ENCODE peak calls at places on chromosomes 7 and 10, in four cellular contexts. N, S, Y and J are unnamed samples.

GRCh38 chr10:52517017-52517416 is 202.9 kb downstream of the DKK1 start:
- DNase-seq in N (peak; percentile 17), S (no peak), Y (no peak), J (no peak)

GRCh38 chr10:103804866-103805265 is 50.5 kb downstream of the SH3PXD2A start:
- DNase-seq in S (no peak), Y (no peak), N (no peak), J (no peak)

GRCh38 chr7:121026577-121027111 is 38.1 kb downstream of the CPED1 start:
- DNase-seq in S (no peak), Y (no peak), N (no peak), J (no peak)

GRCh38 chr10:14748471-14748870 is 26.2 kb downstream of the FAM107B start:
- DNase-seq in S (no peak), N (peak; percentile 15), Y (no peak), J (no peak)

GRCh38 chr7:151018421-151019129 is 5.7 kb downstream of the ATG9B start:
- DNase-seq in Y (no peak), N (no peak), S (no peak), J (no peak)

GRCh38 chr10:127694580-127695193 is 42.3 kb upstream of the FOXI2 start:
- DNase-seq in S (no peak), Y (no peak), N (no peak), J (no peak)

GRCh38 chr7:113880467-113881040 is 38.3 kb downstream of the PPP1R3A start:
- DNase-seq in Y (no peak), S (no peak), N (no peak), J (no peak)

GRCh38 chr7:128705891-128706333 is 33.2 kb upstream of the CALU start:
- DNase-seq in Y (no peak), S (no peak), N (no peak), J (no peak)

GRCh38 chr7:46568420-46569116 is 647.5 kb upstream of the IGFBP3 start:
- DNase-seq in S (no peak), N (no peak), Y (no peak), J (peak; percentile 35)

GRCh38 chr10:44788820-44789167 is 122.3 kb upstream of the TMEM72 start:
- DNase-seq in N (no peak), S (no peak), Y (no peak), J (no peak)

GRCh38 chr10:48243487-48243886 is 31.0 kb downstream of the FRMPD2 start:
- DNase-seq in S (no peak), Y (no peak), N (no peak), J (no peak)

GRCh38 chr7:16167531-16167930 is 253.8 kb downstream of the CRPPA start:
- DNase-seq in S (no peak), Y (no peak), N (no peak), J (no peak)

GRCh38 chr10:105070249-105070648 is 429.2 kb downstream of the SORCS3 start:
- DNase-seq in N (no peak), Y (no peak), S (no peak), J (no peak)

GRCh38 chr10:72088879-72089585 is 681 bp upstream of the SPOCK2 start:
- DNase-seq in Y (no peak), N (peak; percentile 60), S (no peak), J (no peak)

GRCh38 chr10:117170244-117170643 is 27.0 kb upstream of the KCNK18 start:
- DNase-seq in S (no peak), N (no peak), Y (no peak), J (no peak)

GRCh38 chr10:8049874-8050560 is 4.5 kb upstream of the GATA3 start:
- DNase-seq in S (peak; percentile 67), N (no peak), Y (no peak), J (no peak)

GRCh38 chr7:154868901-154869300 is 134.0 kb downstream of the PAXIP1 start:
- DNase-seq in N (no peak), S (no peak), Y (no peak), J (no peak)

DNA sequence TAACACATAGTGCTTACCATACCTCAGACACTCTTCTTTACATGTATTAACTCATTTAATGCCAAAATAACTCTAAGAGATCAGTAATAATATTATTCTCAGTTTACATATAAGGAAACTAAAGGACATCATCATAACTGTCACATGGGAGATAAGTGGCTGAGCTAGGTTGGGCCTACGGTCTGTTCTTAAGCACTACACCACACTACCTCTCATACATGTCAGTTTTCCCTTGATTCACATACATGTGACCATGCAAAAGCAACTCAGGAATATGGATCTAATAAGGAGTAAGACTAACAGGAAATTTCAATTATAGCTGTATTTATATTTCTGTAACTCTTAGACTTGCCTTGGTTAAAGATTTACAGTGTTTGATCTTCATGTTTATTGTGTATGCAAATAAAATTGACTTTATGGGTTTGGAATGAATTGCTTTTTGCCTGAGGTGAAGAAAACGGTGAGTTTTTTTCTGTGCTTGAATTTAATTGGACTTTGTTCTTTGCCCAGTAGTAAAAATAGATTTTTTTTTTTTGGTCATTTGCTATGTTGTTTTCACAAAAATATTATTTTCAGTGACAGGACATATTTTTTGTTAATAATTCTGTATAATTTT is 69.8 kb downstream of the CYP51A1 start:
- DNase-seq in Y (no peak), N (no peak), S (no peak), J (no peak)
- H3K27ac ChIP-seq in Y (no peak overlapping the region), N (no peak overlapping the region), S (no peak overlapping the region), J (no peak overlapping the region)

GRCh38 chr10:27391916-27392315 is 112.2 kb upstream of the RAB18 start:
- DNase-seq in Y (no peak), S (no peak), N (no peak), J (no peak)
- H3K27ac ChIP-seq in Y (no peak overlapping the region), S (no peak overlapping the region), N (no peak overlapping the region), J (no peak overlapping the region)

GRCh38 chr7:51274001-51274400 is 42.6 kb downstream of the COBL start:
- DNase-seq in N (no peak), S (no peak), Y (no peak), J (no peak)
- H3K27ac ChIP-seq in N (peak overlapping the region; percentile 98), S (no peak overlapping the region), Y (no peak overlapping the region), J (no peak overlapping the region)

GRCh38 chr10:125999694-126000093 is 103.3 kb downstream of the FANK1 start:
- DNase-seq in Y (no peak), S (no peak), N (no peak), J (no peak)
- H3K27ac ChIP-seq in Y (no peak overlapping the region), S (no peak overlapping the region), N (no peak overlapping the region), J (no peak overlapping the region)

DNA sequence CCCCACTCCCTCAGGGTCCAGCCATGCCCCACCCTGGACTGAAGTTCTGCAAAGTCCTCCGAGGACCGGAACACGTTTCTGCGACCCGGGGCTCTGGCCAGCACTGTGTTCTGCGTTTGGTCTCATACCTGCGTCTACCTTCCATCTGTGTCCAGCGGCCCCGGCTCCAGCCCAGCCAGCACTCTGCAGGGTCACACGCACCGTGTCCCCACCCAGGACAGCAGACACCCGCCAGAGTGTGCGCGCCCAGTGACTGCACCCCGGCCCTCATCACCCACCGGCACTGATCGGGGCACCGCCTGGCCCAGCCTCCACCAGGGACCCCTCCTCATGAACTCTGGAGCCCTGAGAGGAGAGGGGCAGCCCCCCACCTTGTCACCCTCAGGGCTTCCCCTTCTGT is 20.3 kb downstream of the SLC29A4 start:
- DNase-seq in Y (no peak), N (no peak), S (no peak), J (no peak)
- H3K27ac ChIP-seq in Y (no peak overlapping the region), N (no peak overlapping the region), S (no peak overlapping the region), J (no peak overlapping the region)

DNA sequence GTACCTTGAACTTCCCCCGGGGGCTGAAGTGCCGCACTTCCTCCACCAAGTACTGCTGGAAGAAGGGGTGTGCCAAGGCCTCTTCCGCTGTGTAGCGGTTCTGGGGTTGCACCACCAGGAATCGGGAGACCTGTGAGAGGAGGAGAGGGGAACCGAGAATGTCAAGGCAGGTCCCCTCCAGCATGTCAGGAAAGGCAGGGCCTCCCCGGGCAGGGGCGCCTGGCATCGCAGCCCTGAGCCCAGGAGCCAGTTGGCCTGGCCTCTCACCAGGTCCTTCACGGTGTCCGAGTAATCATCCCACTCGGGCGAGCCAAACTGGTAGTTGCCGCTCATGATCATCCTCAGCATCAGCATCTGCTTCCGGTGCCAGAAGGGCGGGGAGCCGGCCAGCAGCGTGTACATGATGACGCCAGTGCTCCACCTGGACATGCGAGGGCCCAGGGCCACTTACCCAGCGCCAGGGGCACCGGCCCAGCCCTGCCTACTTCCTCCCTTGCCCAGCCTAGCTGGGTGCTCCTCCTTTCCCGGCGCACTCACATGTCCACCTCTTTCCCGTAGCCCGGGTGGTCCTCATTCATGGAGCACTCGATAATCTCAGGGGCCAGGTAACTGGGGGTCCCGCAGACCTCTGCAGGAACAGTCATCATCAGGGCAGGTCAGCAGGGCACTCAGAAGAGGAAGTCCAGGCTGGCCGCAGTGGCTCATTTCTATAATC is 11.0 kb downstream of the PHKG1 start:
- DNase-seq in S (peak; percentile 62), N (no peak), Y (no peak), J (no peak)
- H3K27ac ChIP-seq in S (no peak overlapping the region), N (peak overlapping the region; percentile 12), Y (no peak overlapping the region), J (no peak overlapping the region)

GRCh38 chr7:37084303-37084702 is 360.0 kb upstream of the AOAH start:
- DNase-seq in S (no peak), Y (no peak), N (no peak), J (no peak)
- H3K27ac ChIP-seq in S (no peak overlapping the region), Y (peak overlapping the region; percentile 58), N (no peak overlapping the region), J (no peak overlapping the region)

DNA sequence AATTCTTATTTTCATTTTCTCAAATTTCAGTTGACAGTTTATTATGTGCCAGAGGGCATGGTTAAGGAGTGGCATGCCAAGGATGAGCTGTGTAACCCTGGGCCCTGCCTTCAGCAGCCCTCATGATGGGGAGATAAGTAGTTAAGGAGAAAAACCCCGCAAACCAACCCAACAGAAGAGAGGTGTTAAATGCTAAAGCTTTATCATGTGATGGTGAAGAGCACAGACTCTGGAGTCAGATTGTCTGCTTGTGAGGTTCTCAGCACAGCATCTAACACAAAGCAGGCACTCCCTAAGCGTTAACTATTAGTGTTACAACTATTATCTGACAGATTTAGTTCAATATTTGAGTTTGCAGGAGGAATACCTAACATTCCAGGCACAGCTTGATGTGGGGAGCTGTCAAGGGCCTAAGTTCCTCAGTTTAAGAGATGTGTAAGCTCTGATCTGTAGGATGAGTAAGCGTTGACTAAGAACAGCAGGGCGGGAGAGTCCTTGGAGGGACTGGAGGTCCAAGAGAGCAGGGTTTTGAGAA is 29.6 kb downstream of the STAM start:
- DNase-seq in Y (no peak), S (no peak), N (no peak), J (peak; percentile 93)
- H3K27ac ChIP-seq in Y (no peak overlapping the region), S (no peak overlapping the region), N (no peak overlapping the region), J (peak overlapping the region; percentile 54)

GRCh38 chr10:119132521-119133345 is 28.8 kb downstream of the DENND10 start:
- DNase-seq in S (no peak), N (peak; percentile 34), Y (no peak), J (no peak)
- H3K27ac ChIP-seq in S (no peak overlapping the region), N (no peak overlapping the region), Y (no peak overlapping the region), J (no peak overlapping the region)